ENCODE peak calls at places on chromosomes 7 and 10, in seven cellular contexts. R, H, B, J, P, U and S are unnamed samples.

GRCh38 chr7:130941322-130942210 is 207.6 kb upstream of the KLF14 start:
- DNase-seq in R (peak), H (peak), B (peak), J (no peak), P (no peak), U (peak), S (peak)

GRCh38 chr10:80530251-80530650 is 7.5 kb upstream of the SH2D4B start:
- DNase-seq in R (no peak), H (peak), B (peak), J (no peak), P (no peak), U (no peak), S (peak)

GRCh38 chr10:69845574-69846251 is 44.0 kb downstream of the COL13A1 start:
- DNase-seq in R (peak), H (peak), B (peak), J (no peak), P (no peak), U (no peak), S (peak)

GRCh38 chr10:29317027-29317420 is 28.2 kb downstream of the LYZL1 start:
- DNase-seq in R (no peak), H (peak), B (peak), J (no peak), P (no peak), U (no peak), S (no peak)

GRCh38 chr10:90289037-90289436 is 568.8 kb downstream of the HTR7 start:
- DNase-seq in R (peak), H (peak), B (peak), J (no peak), P (no peak), U (no peak), S (peak)

GRCh38 chr10:46526682-46527038 is 29.8 kb downstream of the GPRIN2 start:
- DNase-seq in R (no peak), H (no peak), B (no peak), J (no peak), P (no peak), U (peak), S (no peak)

GRCh38 chr10:91103384-91104184 is 116.9 kb upstream of the PCGF5 start:
- DNase-seq in R (peak), H (peak), B (no peak), J (no peak), P (no peak), U (no peak), S (no peak)

GRCh38 chr10:22713853-22714523 is 390 bp downstream of the PIP4K2A start:
- DNase-seq in R (no peak), H (peak), B (peak), J (no peak), P (no peak), U (peak), S (peak)

GRCh38 chr7:111803015-111803758 is 240.9 kb upstream of the IMMP2L start:
- DNase-seq in R (peak), H (no peak), B (peak), J (no peak), P (no peak), U (no peak), S (peak)

DNA sequence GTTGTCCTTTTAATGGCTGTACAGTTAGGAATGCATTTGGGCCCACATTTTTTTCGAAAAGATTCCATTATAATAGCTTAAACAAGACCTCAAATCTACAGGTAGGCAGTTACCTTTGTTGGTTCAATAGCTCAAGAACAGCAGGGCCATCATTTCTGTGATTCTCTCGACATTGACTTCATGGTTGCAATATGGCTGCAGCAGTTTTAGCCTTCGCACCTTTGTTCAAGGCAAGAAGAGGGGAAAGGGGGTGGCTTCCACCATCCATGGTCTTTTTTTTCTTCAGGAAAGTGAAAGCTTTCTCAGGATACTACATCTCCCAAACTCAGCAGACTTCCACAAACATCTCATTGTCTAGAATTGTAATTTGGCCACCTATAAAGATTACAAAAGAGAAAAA is 2.2 kb upstream of the KBTBD2 start:
- DNase-seq in R (no peak), H (no peak), B (no peak), J (no peak), P (no peak), U (no peak), S (no peak)
- H3K4me3 ChIP-seq in R (no peak), H (no peak), B (no peak), J (no peak), P (no peak), U (no peak), S (no peak)

GRCh38 chr7:1555813-1556540 is at the start of gene TMEM184A:
- DNase-seq in R (no peak), H (no peak), B (no peak), J (no peak), P (no peak), U (no peak), S (no peak)
- TF ChIP-seq CTCF in R (peak), H (peak), B (peak), J (peak), P (no peak), U (no peak), S (peak)

GRCh38 chr7:33742999-33743587 is 162.2 kb upstream of the BMPER start:
- DNase-seq in R (no peak), H (no peak), B (no peak), J (no peak), P (no peak), U (no peak), S (no peak)
- H3K4me3 ChIP-seq in R (no peak), H (no peak), B (no peak), J (no peak), P (no peak), U (no peak), S (no peak)

GRCh38 chr10:73060738-73061635 is 35.7 kb downstream of the P4HA1 start:
- DNase-seq in R (peak), H (peak), B (peak), J (no peak), P (no peak), U (no peak), S (peak)
- TF ChIP-seq CTCF in R (peak), H (peak), B (peak), J (peak), P (peak), U (peak), S (peak)

DNA sequence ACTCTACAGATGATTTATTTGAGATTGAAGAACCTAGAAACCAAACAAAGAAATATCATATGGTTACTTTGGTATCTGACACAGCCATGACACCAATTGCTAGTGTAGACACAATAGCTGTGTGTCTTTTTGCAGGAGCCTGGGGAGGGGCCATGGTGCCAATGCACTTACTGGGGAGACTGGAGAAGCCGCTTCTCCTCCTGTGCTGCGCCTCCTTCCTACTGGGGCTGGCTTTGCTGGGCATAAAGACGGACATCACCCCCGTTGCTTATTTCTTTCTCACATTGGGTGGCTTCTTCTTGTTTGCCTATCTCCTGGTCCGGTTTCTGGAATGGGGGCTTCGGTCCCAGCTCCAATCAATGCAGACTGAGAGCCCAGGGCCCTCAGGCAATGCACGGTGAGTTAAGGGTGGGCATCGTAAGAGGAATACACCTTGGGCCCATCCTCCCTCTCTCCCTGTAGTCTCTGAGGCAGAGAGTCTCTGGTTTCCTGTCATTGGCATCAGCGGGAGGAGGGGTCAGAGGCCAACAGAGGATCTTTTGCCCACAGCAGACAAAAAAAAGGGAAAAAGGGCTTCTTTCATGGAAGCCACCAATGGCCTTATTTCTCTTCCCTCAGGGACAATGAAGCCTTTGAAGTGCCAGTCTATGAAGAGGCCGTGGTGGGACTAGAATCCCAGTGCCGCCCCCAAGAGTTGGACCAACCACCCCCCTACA is 1.2 kb downstream of the TMEM139 start:
- DNase-seq in R (no peak), H (no peak), B (no peak), J (no peak), P (no peak), U (no peak), S (no peak)
- H3K4me3 ChIP-seq in R (no peak), H (no peak), B (no peak), J (no peak), P (no peak), U (no peak), S (no peak)

DNA sequence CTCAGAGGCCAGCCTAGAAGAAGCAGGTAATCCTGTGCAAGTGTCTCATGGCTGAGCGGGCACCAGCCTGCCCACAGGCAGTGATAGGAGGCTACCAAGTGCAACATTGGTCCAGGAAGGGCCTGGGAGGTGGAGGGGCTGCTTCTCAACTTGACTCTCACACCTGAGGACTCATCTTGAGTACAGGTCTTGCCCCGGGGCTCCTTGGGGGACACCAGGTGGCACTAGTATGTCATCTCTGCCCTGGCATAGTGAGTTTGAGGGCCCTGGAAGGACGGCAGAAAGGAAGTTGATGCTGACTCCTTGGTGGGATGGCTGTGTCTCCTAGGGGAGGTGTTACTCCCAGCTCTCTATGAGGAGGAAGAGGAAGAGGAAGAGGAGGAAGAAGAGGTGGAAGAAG is 2.3 kb downstream of the CCDC136 start:
- DNase-seq in R (no peak), H (no peak), B (no peak), J (no peak), P (no peak), U (no peak), S (no peak)
- TF ChIP-seq CTCF in R (no peak), H (no peak), B (no peak), J (no peak), P (no peak), U (no peak), S (no peak)